ENCODE peak calls at places on chromosomes 16 and 17, in ten cellular contexts. D is amygdala; J is PC-9; O is BE2C; H is brain microvascular endothelial cell; N is left cardiac atrium; W is ascending aorta; S is activated CD4-positive, alpha-beta T cell treated with anti-CD3 and anti-CD28 coated beads for 36 hours; C is cardiac muscle cell; T is B cell. Z is an unnamed sample.

GRCh38 chr17:37506678-37507077 is 17.0 kb downstream of the DUSP14 start:
- DNase-seq in C (peak), W (no peak), D (peak), O (peak), N (peak), T (no peak), S (peak), J (peak), H (peak), Z (peak)

GRCh38 chr17:57375770-57376181 is 119.5 kb downstream of the MSI2 start:
- DNase-seq in N (no peak), T (no peak), O (no peak), W (no peak), J (peak), S (no peak), H (no peak), D (no peak), C (no peak), Z (no peak)

GRCh38 chr17:77811521-77811920 is 147.0 kb upstream of the TNRC6C start:
- DNase-seq in H (no peak), S (no peak), N (peak), T (no peak), J (no peak), D (no peak), W (no peak), O (no peak), C (no peak), Z (no peak)

GRCh38 chr16:86597880-86598606 is 19.7 kb downstream of the FOXL1 start:
- DNase-seq in C (no peak), D (no peak), S (no peak), T (no peak), N (peak), J (no peak), O (peak), H (no peak), W (peak), Z (no peak)

GRCh38 chr17:65794572-65794971 is 233.1 kb upstream of the AXIN2 start:
- DNase-seq in J (no peak), C (peak), S (no peak), O (no peak), N (no peak), T (no peak), H (peak), W (no peak), D (no peak), Z (no peak)

GRCh38 chr17:27978689-27979175 is 63.7 kb upstream of the NLK start:
- DNase-seq in N (no peak), C (no peak), H (no peak), S (no peak), J (no peak), O (no peak), W (no peak), D (no peak), T (no peak), Z (no peak)

GRCh38 chr16:11130978-11131665 is 124.9 kb downstream of the SOCS1 start:
- DNase-seq in H (no peak), O (no peak), D (no peak), S (no peak), T (no peak), J (no peak), C (no peak), N (no peak), W (no peak), Z (no peak)

GRCh38 chr17:2703606-2704005 is 8.0 kb downstream of the CLUH start:
- DNase-seq in C (no peak), N (peak), W (no peak), J (no peak), H (no peak), T (no peak), D (no peak), S (no peak), O (no peak), Z (no peak)

GRCh38 chr17:65917560-65917959 is 274.4 kb downstream of the CEP112 start:
- DNase-seq in S (no peak), C (no peak), H (no peak), D (no peak), W (no peak), N (no peak), O (no peak), T (no peak), J (no peak), Z (no peak)

GRCh38 chr17:66203274-66204015 is 11.5 kb upstream of the CEP112 start:
- DNase-seq in J (no peak), D (no peak), O (no peak), C (no peak), N (no peak), W (no peak), S (no peak), H (no peak), T (no peak), Z (no peak)

GRCh38 chr16:27579086-27579980 is 29.4 kb downstream of the KATNIP start:
- DNase-seq in O (no peak), T (no peak), N (no peak), J (peak), C (no peak), D (no peak), W (no peak), S (no peak), H (no peak), Z (no peak)

GRCh38 chr16:66503030-66503429 is 46.9 kb downstream of the TK2 start:
- DNase-seq in T (no peak), O (no peak), D (peak), W (no peak), C (no peak), J (no peak), N (no peak), S (no peak), H (no peak), Z (no peak)

GRCh38 chr16:77683845-77684526 is 38.3 kb upstream of the NUDT7 start:
- DNase-seq in H (no peak), N (no peak), J (no peak), O (no peak), T (no peak), D (peak), S (no peak), C (no peak), W (no peak), Z (no peak)

GRCh38 chr17:43337684-43338428 is 60.9 kb upstream of the ARL4D start:
- DNase-seq in N (no peak), W (no peak), H (no peak), S (no peak), J (no peak), C (no peak), T (no peak), D (no peak), O (no peak), Z (no peak)

GRCh38 chr16:9042943-9043680 is 48.3 kb upstream of the HAPSTR1 start:
- DNase-seq in O (no peak), W (no peak), C (no peak), S (no peak), H (peak), N (no peak), T (no peak), D (peak), J (no peak), Z (no peak)

GRCh38 chr16:12061336-12062055 is 85.0 kb downstream of the SNX29 start:
- DNase-seq in N (no peak), H (no peak), T (no peak), O (no peak), C (no peak), S (no peak), D (no peak), J (peak), W (no peak), Z (no peak)

GRCh38 chr17:61128671-61129115 is 270.9 kb upstream of the TBX2 start:
- DNase-seq in W (no peak), T (no peak), D (no peak), O (no peak), S (no peak), N (no peak), C (no peak), J (no peak), H (peak), Z (no peak)

GRCh38 chr17:6376901-6377300 is 58.0 kb downstream of the AIPL1 start:
- DNase-seq in J (no peak), N (no peak), S (no peak), D (no peak), T (no peak), H (no peak), W (no peak), O (no peak), C (no peak), Z (no peak)

GRCh38 chr16:14562691-14563491 is 67.2 kb downstream of the PARN start:
- DNase-seq in W (no peak), O (no peak), N (peak), C (peak), S (peak), J (no peak), D (no peak), T (no peak), H (peak), Z (no peak)

GRCh38 chr16:66524601-66525164 is 25.2 kb downstream of the TK2 start:
- DNase-seq in O (no peak), H (no peak), C (no peak), T (peak), D (peak), S (no peak), N (no peak), J (no peak), W (no peak), Z (no peak)

GRCh38 chr16:49854227-49855203 is 1.4 kb downstream of the ZNF423 start:
- DNase-seq in S (peak), J (no peak), D (no peak), H (no peak), T (no peak), O (peak), N (peak), W (no peak), C (peak), Z (no peak)

GRCh38 chr17:13583996-13584700 is 17.6 kb downstream of the HS3ST3A1 start:
- DNase-seq in O (no peak), S (no peak), J (no peak), D (no peak), H (no peak), C (no peak), T (no peak), N (no peak), W (no peak), Z (no peak)

GRCh38 chr16:20844588-20844987 is 38.3 kb downstream of the REXO5 start:
- DNase-seq in H (no peak), T (no peak), C (no peak), N (no peak), J (no peak), W (no peak), S (peak), O (no peak), D (no peak), Z (no peak)

GRCh38 chr16:63702981-63703590 is 1418.8 kb downstream of the CDH11 start:
- DNase-seq in W (no peak), J (no peak), D (no peak), H (no peak), O (no peak), C (peak), N (no peak), S (no peak), T (no peak), Z (no peak)

GRCh38 chr17:16472539-16472938 is 19.5 kb downstream of the LRRC75A start:
- DNase-seq in N (no peak), J (no peak), D (no peak), W (no peak), T (no peak), H (no peak), C (no peak), S (no peak), O (no peak), Z (no peak)

GRCh38 chr17:61425682-61426481 is 26.2 kb downstream of the TBX2 start:
- DNase-seq in C (no peak), J (peak), S (peak), T (no peak), W (no peak), D (no peak), O (peak), N (no peak), H (no peak), Z (no peak)